ENCODE peak calls at places on chromosomes 16 and 17, in four cellular contexts. One of them, this sample, is unnamed.

GRCh38 chr16:31087971-31088370 is 772 bp downstream of the PRSS53 start:
- DNase-seq in tibial artery: no peak
- DNase-seq in osteoblast: peak
- DNase-seq in stimulated activated CD8-positive, alpha-beta memory T cell treated with anti-CD3 and anti-CD28 coated beads, Interleukin-7, amount 100 ng/mL, for 1 hour: no peak
- DNase-seq in this sample: no peak

GRCh38 chr16:8567355-8568230 is 22.7 kb downstream of the TMEM114 start:
- DNase-seq in tibial artery: peak
- DNase-seq in osteoblast: peak
- DNase-seq in stimulated activated CD8-positive, alpha-beta memory T cell treated with anti-CD3 and anti-CD28 coated beads, Interleukin-7, amount 100 ng/mL, for 1 hour: peak
- DNase-seq in this sample: peak

GRCh38 chr16:84144301-84144858 is 597 bp downstream of the HSDL1 start:
- DNase-seq in tibial artery: peak
- DNase-seq in osteoblast: peak
- DNase-seq in stimulated activated CD8-positive, alpha-beta memory T cell treated with anti-CD3 and anti-CD28 coated beads, Interleukin-7, amount 100 ng/mL, for 1 hour: no peak
- DNase-seq in this sample: peak

GRCh38 chr17:69246726-69247375 is 18.2 kb upstream of the ABCA10 start:
- DNase-seq in tibial artery: no peak
- DNase-seq in osteoblast: no peak
- DNase-seq in stimulated activated CD8-positive, alpha-beta memory T cell treated with anti-CD3 and anti-CD28 coated beads, Interleukin-7, amount 100 ng/mL, for 1 hour: no peak
- DNase-seq in this sample: no peak

GRCh38 chr17:42311240-42312034 is 23.1 kb downstream of the STAT5A start:
- DNase-seq in tibial artery: peak
- DNase-seq in osteoblast: peak
- DNase-seq in stimulated activated CD8-positive, alpha-beta memory T cell treated with anti-CD3 and anti-CD28 coated beads, Interleukin-7, amount 100 ng/mL, for 1 hour: no peak
- DNase-seq in this sample: no peak

GRCh38 chr16:10992112-10992511 is 47.7 kb downstream of the CLEC16A start:
- DNase-seq in tibial artery: no peak
- DNase-seq in osteoblast: no peak
- DNase-seq in stimulated activated CD8-positive, alpha-beta memory T cell treated with anti-CD3 and anti-CD28 coated beads, Interleukin-7, amount 100 ng/mL, for 1 hour: no peak
- DNase-seq in this sample: no peak

GRCh38 chr17:55089955-55090573 is 121.5 kb downstream of the STXBP4 start:
- DNase-seq in tibial artery: no peak
- DNase-seq in osteoblast: no peak
- DNase-seq in stimulated activated CD8-positive, alpha-beta memory T cell treated with anti-CD3 and anti-CD28 coated beads, Interleukin-7, amount 100 ng/mL, for 1 hour: no peak
- DNase-seq in this sample: peak

GRCh38 chr17:20955437-20956323 is 87.1 kb downstream of the USP22 start:
- DNase-seq in tibial artery: peak
- DNase-seq in osteoblast: no peak
- DNase-seq in stimulated activated CD8-positive, alpha-beta memory T cell treated with anti-CD3 and anti-CD28 coated beads, Interleukin-7, amount 100 ng/mL, for 1 hour: no peak
- DNase-seq in this sample: no peak

GRCh38 chr16:57194512-57194911 is 8.4 kb downstream of the RSPRY1 start:
- DNase-seq in tibial artery: no peak
- DNase-seq in osteoblast: peak
- DNase-seq in stimulated activated CD8-positive, alpha-beta memory T cell treated with anti-CD3 and anti-CD28 coated beads, Interleukin-7, amount 100 ng/mL, for 1 hour: no peak
- DNase-seq in this sample: no peak

GRCh38 chr17:41015473-41015872 is 6.5 kb upstream of the KRTAP3-1 start:
- DNase-seq in tibial artery: no peak
- DNase-seq in osteoblast: no peak
- DNase-seq in stimulated activated CD8-positive, alpha-beta memory T cell treated with anti-CD3 and anti-CD28 coated beads, Interleukin-7, amount 100 ng/mL, for 1 hour: no peak
- DNase-seq in this sample: no peak

GRCh38 chr17:82752371-82753200 is 721 bp downstream of the TBCD start:
- DNase-seq in tibial artery: no peak
- DNase-seq in osteoblast: peak
- DNase-seq in stimulated activated CD8-positive, alpha-beta memory T cell treated with anti-CD3 and anti-CD28 coated beads, Interleukin-7, amount 100 ng/mL, for 1 hour: no peak
- DNase-seq in this sample: peak

GRCh38 chr16:31466381-31466841 is 5.5 kb upstream of the TGFB1I1 start:
- DNase-seq in tibial artery: no peak
- DNase-seq in osteoblast: no peak
- DNase-seq in stimulated activated CD8-positive, alpha-beta memory T cell treated with anti-CD3 and anti-CD28 coated beads, Interleukin-7, amount 100 ng/mL, for 1 hour: no peak
- DNase-seq in this sample: no peak

GRCh38 chr16:77059441-77059840 is 131.5 kb upstream of the MON1B start:
- DNase-seq in tibial artery: no peak
- DNase-seq in osteoblast: no peak
- DNase-seq in stimulated activated CD8-positive, alpha-beta memory T cell treated with anti-CD3 and anti-CD28 coated beads, Interleukin-7, amount 100 ng/mL, for 1 hour: no peak
- DNase-seq in this sample: no peak

GRCh38 chr16:64397945-64398508 is 723.8 kb downstream of the CDH11 start:
- DNase-seq in tibial artery: no peak
- DNase-seq in osteoblast: no peak
- DNase-seq in stimulated activated CD8-positive, alpha-beta memory T cell treated with anti-CD3 and anti-CD28 coated beads, Interleukin-7, amount 100 ng/mL, for 1 hour: no peak
- DNase-seq in this sample: no peak

GRCh38 chr16:12519986-12520385 is 283.7 kb downstream of the CPPED1 start:
- DNase-seq in tibial artery: no peak
- DNase-seq in osteoblast: no peak
- DNase-seq in stimulated activated CD8-positive, alpha-beta memory T cell treated with anti-CD3 and anti-CD28 coated beads, Interleukin-7, amount 100 ng/mL, for 1 hour: no peak
- DNase-seq in this sample: no peak

GRCh38 chr16:57304169-57305061 is 19.9 kb upstream of the PLLP start:
- DNase-seq in tibial artery: peak
- DNase-seq in osteoblast: peak
- DNase-seq in stimulated activated CD8-positive, alpha-beta memory T cell treated with anti-CD3 and anti-CD28 coated beads, Interleukin-7, amount 100 ng/mL, for 1 hour: no peak
- DNase-seq in this sample: no peak

GRCh38 chr16:69859105-69859969 is 91.8 kb upstream of the CLEC18A start:
- DNase-seq in tibial artery: no peak
- DNase-seq in osteoblast: peak
- DNase-seq in stimulated activated CD8-positive, alpha-beta memory T cell treated with anti-CD3 and anti-CD28 coated beads, Interleukin-7, amount 100 ng/mL, for 1 hour: peak
- DNase-seq in this sample: no peak

GRCh38 chr17:51120357-51120738 is 320 bp downstream of the SPAG9 start:
- DNase-seq in tibial artery: no peak
- DNase-seq in osteoblast: peak
- DNase-seq in stimulated activated CD8-positive, alpha-beta memory T cell treated with anti-CD3 and anti-CD28 coated beads, Interleukin-7, amount 100 ng/mL, for 1 hour: no peak
- DNase-seq in this sample: peak

GRCh38 chr17:64281962-64282752 is 19.1 kb upstream of the TEX2 start:
- DNase-seq in tibial artery: peak
- DNase-seq in osteoblast: peak
- DNase-seq in stimulated activated CD8-positive, alpha-beta memory T cell treated with anti-CD3 and anti-CD28 coated beads, Interleukin-7, amount 100 ng/mL, for 1 hour: peak
- DNase-seq in this sample: peak